ENCODE peak calls at places on chromosome 12, in seven cellular contexts. A is lower leg skin, U is iPS DF 6.9, S is fibroblast of lung, C is IMR-90, W is cardiac fibroblast, O is stomach. H is an unnamed sample.

GRCh38 chr12:89650239-89650638 is 58.4 kb downstream of the ATP2B1 start:
- DNase-seq in A (no peak), U (no peak), S (peak; percentile 53), C (peak; percentile 5), W (no peak), O (no peak), H (no peak)

GRCh38 chr12:45490232-45490881 is 239.1 kb upstream of the ARID2 start:
- DNase-seq in A (no peak), U (no peak), S (no peak), C (no peak), W (no peak), O (no peak), H (peak; percentile 42)

GRCh38 chr12:107612508-107612907 is 73.1 kb upstream of the PWP1 start:
- DNase-seq in A (no peak), U (no peak), S (peak; percentile 15), C (peak; percentile 67), W (no peak), O (no peak), H (no peak)

GRCh38 chr12:2739832-2740641 is 54.7 kb upstream of the FKBP4 start:
- DNase-seq in A (no peak), U (no peak), S (peak; percentile 22), C (peak; percentile 34), W (peak; percentile 62), O (peak; percentile 35), H (peak; percentile 20)

GRCh38 chr12:52801773-52802172 is 5.9 kb upstream of the KRT3 start:
- DNase-seq in A (no peak), U (no peak), S (no peak), C (no peak), W (no peak), O (no peak), H (no peak)

GRCh38 chr12:64943686-64944085 is 119.2 kb downstream of the TBC1D30 start:
- DNase-seq in A (no peak), U (no peak), S (peak; percentile 81), C (no peak), W (peak; percentile 43), O (no peak), H (no peak)

GRCh38 chr12:93883436-93884154 is 206.4 kb downstream of the CRADD start:
- DNase-seq in A (no peak), U (no peak), S (peak; percentile 89), C (peak; percentile 85), W (peak; percentile 71), O (no peak), H (peak; percentile 20)

GRCh38 chr12:50842637-50843493 is at the start of gene TMPRSS12:
- DNase-seq in A (no peak), U (peak; percentile 9), S (no peak), C (no peak), W (peak; percentile 29), O (no peak), H (peak; percentile 13)

GRCh38 chr12:29241821-29242591 is 92.9 kb downstream of the FAR2 start:
- DNase-seq in A (no peak), U (no peak), S (peak; percentile 89), C (peak; percentile 80), W (peak; percentile 86), O (peak; percentile 45), H (peak; percentile 96)

GRCh38 chr12:131132118-131132892 is 178.6 kb downstream of the ADGRD1 start:
- DNase-seq in A (peak; percentile 92), U (peak; percentile 75), S (no peak), C (peak; percentile 1), W (peak; percentile 64), O (peak; percentile 64), H (no peak)

GRCh38 chr12:71626098-71626497 is 37.5 kb downstream of the ZFC3H1 start:
- DNase-seq in A (no peak), U (no peak), S (no peak), C (no peak), W (peak; percentile 31), O (no peak), H (no peak)

GRCh38 chr12:122238861-122239260 is 13.0 kb upstream of the DIABLO start:
- DNase-seq in A (no peak), U (no peak), S (no peak), C (no peak), W (no peak), O (no peak), H (peak; percentile 69)

GRCh38 chr12:99553461-99553860 is 94.1 kb upstream of the GARIN6 start:
- DNase-seq in A (no peak), U (no peak), S (no peak), C (no peak), W (no peak), O (no peak), H (no peak)

GRCh38 chr12:108112815-108113556 is 16.1 kb upstream of the WSCD2 start:
- DNase-seq in A (no peak), U (no peak), S (no peak), C (no peak), W (no peak), O (no peak), H (no peak)

GRCh38 chr12:123384318-123384993 is 524 bp downstream of the KMT5A start:
- DNase-seq in A (peak; percentile 88), U (no peak), S (no peak), C (no peak), W (no peak), O (no peak), H (no peak)

GRCh38 chr12:123384994-123385376 is 1.1 kb downstream of the KMT5A start:
- DNase-seq in A (no peak), U (no peak), S (peak; percentile 63), C (peak; percentile 63), W (peak; percentile 65), O (no peak), H (peak; percentile 81)

GRCh38 chr12:123387508-123388217 is 3.7 kb downstream of the KMT5A start:
- DNase-seq in A (no peak), U (no peak), S (no peak), C (no peak), W (no peak), O (no peak), H (no peak)

GRCh38 chr12:123379391-123379790 is 4.5 kb upstream of the KMT5A start:
- DNase-seq in A (no peak), U (no peak), S (no peak), C (no peak), W (no peak), O (no peak), H (peak; percentile 46)

GRCh38 chr12:123382684-123383083 is 1.2 kb upstream of the KMT5A start:
- DNase-seq in A (no peak), U (no peak), S (no peak), C (no peak), W (no peak), O (no peak), H (no peak)
- H3K4me3 ChIP-seq in A (no peak overlapping the region), U (no peak overlapping the region), S (no peak overlapping the region), C (no peak overlapping the region), W (no peak overlapping the region), O (peak overlapping the region; percentile 95), H (no peak overlapping the region)

DNA sequence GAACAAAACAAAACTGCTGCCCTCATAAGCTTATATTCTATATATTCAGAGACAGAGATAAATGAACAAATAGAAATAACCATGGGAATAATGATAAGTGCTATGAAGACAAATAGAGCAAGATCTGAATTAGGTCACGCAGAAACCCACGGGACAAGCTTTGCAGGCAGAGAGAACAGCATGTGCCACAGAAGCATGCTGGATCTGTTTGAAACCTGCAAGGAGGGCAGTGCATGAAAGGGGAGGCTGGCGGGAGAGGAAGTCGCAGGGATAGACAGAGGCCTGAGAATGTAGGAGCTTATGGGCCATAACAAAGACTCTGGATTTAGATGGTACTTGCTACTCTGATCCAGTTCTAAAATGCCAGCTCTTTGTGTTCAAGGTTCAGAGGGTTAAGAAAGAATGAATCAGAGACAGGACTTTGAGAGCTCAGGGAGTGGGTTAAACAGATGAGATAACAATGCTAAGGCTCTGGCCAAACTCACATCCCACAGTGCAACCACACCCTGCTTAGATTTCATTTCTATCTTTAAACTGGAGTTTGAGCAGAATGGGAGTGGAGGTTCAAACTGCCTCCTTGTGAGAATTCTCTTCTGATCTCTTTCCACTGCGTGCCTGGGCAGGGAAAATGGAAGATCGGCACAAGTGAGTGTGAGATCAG is 49.2 kb upstream of the PPP1R12A start:
- DNase-seq in A (no peak), U (no peak), S (peak; percentile 89), C (peak; percentile 48), W (peak; percentile 55), O (no peak), H (peak; percentile 25)
- H3K4me3 ChIP-seq in A (no peak overlapping the region), U (no peak overlapping the region), S (no peak overlapping the region), C (no peak overlapping the region), W (no peak overlapping the region), O (no peak overlapping the region), H (no peak overlapping the region)

GRCh38 chr12:27012982-27013255 is 1.3 kb downstream of the TM7SF3 start:
- DNase-seq in A (no peak), U (no peak), S (no peak), C (no peak), W (no peak), O (no peak), H (peak; percentile 67)
- H3K4me3 ChIP-seq in A (no peak overlapping the region), U (no peak overlapping the region), S (peak overlapping the region; percentile 93), C (no peak overlapping the region), W (peak overlapping the region; percentile 86), O (peak overlapping the region; percentile 86), H (peak overlapping the region; percentile 53)

GRCh38 chr12:124888203-124888602 is 24.5 kb upstream of the SCARB1 start:
- DNase-seq in A (no peak), U (no peak), S (no peak), C (no peak), W (peak; percentile 36), O (no peak), H (no peak)
- H3K4me3 ChIP-seq in A (no peak overlapping the region), U (no peak overlapping the region), S (no peak overlapping the region), C (no peak overlapping the region), W (no peak overlapping the region), O (no peak overlapping the region), H (no peak overlapping the region)

DNA sequence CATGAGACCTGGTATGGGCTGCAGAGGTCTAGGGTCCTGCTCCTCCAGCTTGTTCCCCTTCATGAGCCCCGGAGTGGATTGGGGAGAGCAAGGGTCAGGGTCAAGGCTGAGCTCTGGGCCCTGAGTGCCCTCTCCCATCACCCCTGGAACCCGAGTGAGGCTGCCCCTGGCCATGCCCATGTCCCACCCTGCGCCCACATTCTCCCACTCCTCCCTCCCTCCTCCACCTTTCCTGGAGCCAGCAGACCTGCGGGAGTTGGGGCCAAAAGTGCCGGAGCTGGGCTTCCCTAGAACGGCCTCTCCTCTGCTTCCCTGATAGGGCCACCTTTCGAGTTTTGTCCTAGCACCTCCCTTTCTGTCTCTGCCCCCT is 597 bp downstream of the SCNN1A start:
- DNase-seq in A (no peak), U (no peak), S (no peak), C (no peak), W (no peak), O (no peak), H (no peak)
- H3K4me3 ChIP-seq in A (no peak overlapping the region), U (peak overlapping the region; percentile 64), S (no peak overlapping the region), C (no peak overlapping the region), W (no peak overlapping the region), O (peak overlapping the region; percentile 50), H (peak overlapping the region; percentile 43)